ENCODE peak calls at places on chromosomes 4 and X, in seven cellular contexts. M is cardiac muscle cell, T is spleen, G is fibroblast of lung, O is esophagus squamous epithelium, Q is body of pancreas, C is aorta. A is an unnamed sample. For H3K36me3 and H3K4me1, the result is how much of the 10 kb centered on the place peaks cover.

GRCh38 chrX:124475358-124475757 is 129.0 kb downstream of the SH2D1A start:
- DNase-seq in M (no peak), T (no peak), G (no peak), O (no peak), Q (no peak), C (no peak), A (no peak)

GRCh38 chr4:37365888-37366287 is 121.3 kb downstream of the NWD2 start:
- DNase-seq in M (no peak), T (no peak), G (peak), O (no peak), Q (no peak), C (no peak), A (no peak)

GRCh38 chr4:128737098-128737513 is 72.4 kb upstream of the JADE1 start:
- DNase-seq in M (no peak), T (no peak), G (no peak), O (no peak), Q (peak), C (no peak), A (peak)

GRCh38 chrX:34778961-34779360 is 121.9 kb upstream of the TMEM47 start:
- DNase-seq in M (no peak), T (no peak), G (peak), O (no peak), Q (no peak), C (no peak), A (no peak)

GRCh38 chr4:168475745-168476144 is 4.5 kb downstream of the DDX60L start:
- DNase-seq in M (peak), T (no peak), G (peak), O (no peak), Q (no peak), C (no peak), A (no peak)

GRCh38 chr4:153728660-153729059 is 31.2 kb downstream of the RNF175 start:
- DNase-seq in M (no peak), T (no peak), G (no peak), O (no peak), Q (no peak), C (no peak), A (no peak)

GRCh38 chrX:147803948-147804347 is 107.8 kb upstream of the FMR1 start:
- DNase-seq in M (peak), T (no peak), G (no peak), O (no peak), Q (no peak), C (no peak), A (peak)

GRCh38 chrX:350534-351321 is 32.1 kb upstream of the GTPBP6 start:
- DNase-seq in M (no peak), T (peak), G (no peak), O (no peak), Q (no peak), C (peak), A (no peak)

GRCh38 chrX:35919536-35920309 is at the start of gene CFAP47:
- DNase-seq in M (peak), T (peak), G (no peak), O (no peak), Q (peak), C (no peak), A (peak)

GRCh38 chr4:140252144-140252741 is 98.3 kb upstream of the MAML3 start:
- DNase-seq in M (no peak), T (no peak), G (no peak), O (no peak), Q (peak), C (no peak), A (peak)

GRCh38 chr4:158714937-158715336 is 8.3 kb downstream of the PPID start:
- DNase-seq in M (no peak), T (no peak), G (no peak), O (no peak), Q (no peak), C (no peak), A (no peak)
- H3K36me3 ChIP-seq in M (half or more), T (half or more), G (under half), O (under half), Q (under half), C (under half), A (under half)

GRCh38 chr4:5366421-5366820 is 315.1 kb downstream of the STK32B start:
- DNase-seq in M (no peak), T (no peak), G (peak), O (no peak), Q (no peak), C (no peak), A (no peak)
- H3K4me1 ChIP-seq in M (under half), T (under half), G (under half), O (under half), Q (under half), C (under half), A (under half)

GRCh38 chr4:175412161-175412560 is 399.9 kb downstream of the GPM6A start:
- DNase-seq in M (no peak), T (no peak), G (peak), O (no peak), Q (no peak), C (no peak), A (no peak)
- H3K27ac ChIP-seq in M (no peak), T (no peak), G (no peak), O (no peak), Q (no peak), C (no peak), A (no peak)

GRCh38 chr4:119506761-119507160 is 121.8 kb downstream of the PDE5A start:
- DNase-seq in M (no peak), T (no peak), G (no peak), O (no peak), Q (no peak), C (no peak), A (no peak)

GRCh38 chr4:119508281-119508680 is 120.3 kb downstream of the PDE5A start:
- DNase-seq in M (no peak), T (no peak), G (peak), O (no peak), Q (no peak), C (no peak), A (no peak)

GRCh38 chr4:119501740-119502139 is 126.9 kb downstream of the PDE5A start:
- DNase-seq in M (no peak), T (no peak), G (no peak), O (no peak), Q (no peak), C (no peak), A (no peak)

DNA sequence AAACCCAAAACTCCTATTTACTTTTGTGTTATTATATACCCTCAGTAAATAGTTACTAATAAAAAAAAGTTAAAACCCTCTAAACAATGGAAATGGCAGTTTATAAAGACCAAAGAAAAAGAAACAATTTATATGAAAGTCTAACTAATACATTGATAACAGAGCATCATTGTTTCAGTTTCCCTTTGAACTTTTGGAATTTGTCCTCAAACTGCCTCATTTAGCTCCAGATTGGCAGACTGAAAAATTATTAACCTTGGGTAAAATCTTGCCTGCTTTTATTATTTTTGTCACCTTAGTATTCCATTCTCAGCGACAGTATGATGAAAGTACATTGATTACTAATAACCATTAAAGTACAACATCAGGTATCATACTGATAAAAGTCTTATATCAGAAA is 124.0 kb downstream of the PDE5A start:
- DNase-seq in M (no peak), T (no peak), G (no peak), O (no peak), Q (no peak), C (no peak), A (peak)
- H3K36me3 ChIP-seq in M (under half), T (under half), G (under half), O (under half), Q (under half), C (under half), A (under half)

DNA sequence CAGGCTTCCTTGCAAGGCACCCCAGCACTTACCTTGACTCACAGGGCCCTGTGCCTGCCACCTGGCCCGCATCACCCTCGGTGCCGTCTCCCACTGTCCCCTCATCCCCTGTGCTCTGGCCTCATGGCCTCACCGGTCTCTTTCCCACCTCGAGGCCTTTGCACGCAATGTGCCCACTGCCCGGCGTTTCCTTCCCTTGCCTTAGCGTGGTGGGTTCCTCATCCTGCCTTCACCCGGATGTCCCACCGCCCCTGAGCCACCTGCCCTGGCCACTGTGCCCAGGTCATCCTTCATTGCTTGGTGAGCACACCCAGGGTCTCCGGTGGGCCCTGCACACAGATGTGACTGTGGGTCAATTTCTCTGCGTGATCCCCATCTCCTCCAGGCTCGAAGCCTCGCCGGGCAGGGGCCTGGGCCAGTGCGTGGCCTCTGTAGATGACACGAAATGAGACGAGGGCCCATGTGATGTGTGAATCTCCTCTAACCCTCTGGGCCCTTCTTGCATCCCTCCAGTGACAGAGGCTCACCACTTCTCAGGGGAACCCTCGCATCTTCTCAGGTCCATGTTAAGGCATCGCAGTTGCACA is 4.6 kb downstream of the HTRA3 start:
- DNase-seq in M (no peak), T (no peak), G (no peak), O (no peak), Q (no peak), C (no peak), A (no peak)
- H3K4me1 ChIP-seq in M (under half), T (half or more), G (under half), O (under half), Q (under half), C (under half), A (under half)

GRCh38 chr4:105399535-105400161 is 74.2 kb downstream of the PPA2 start:
- DNase-seq in M (no peak), T (no peak), G (peak), O (no peak), Q (no peak), C (no peak), A (no peak)
- H3K27ac ChIP-seq in M (no peak), T (no peak), G (peak), O (no peak), Q (no peak), C (no peak), A (no peak)

GRCh38 chrX:49977319-49978090 is 55.1 kb downstream of the CLCN5 start:
- DNase-seq in M (no peak), T (no peak), G (no peak), O (no peak), Q (no peak), C (no peak), A (no peak)
- H3K36me3 ChIP-seq in M (under half), T (under half), G (under half), O (under half), Q (under half), C (under half), A (under half)

GRCh38 chr4:86450189-86450588 is 90.3 kb upstream of the MAPK10 start:
- DNase-seq in M (no peak), T (no peak), G (no peak), O (no peak), Q (no peak), C (no peak), A (no peak)
- H3K4me1 ChIP-seq in M (under half), T (under half), G (under half), O (under half), Q (under half), C (under half), A (under half)

GRCh38 chr4:82543131-82543530 is 18.7 kb downstream of the TMEM150C start:
- DNase-seq in M (no peak), T (no peak), G (no peak), O (no peak), Q (no peak), C (no peak), A (no peak)

GRCh38 chr4:82542642-82543041 is 19.1 kb downstream of the TMEM150C start:
- DNase-seq in M (no peak), T (no peak), G (no peak), O (no peak), Q (no peak), C (no peak), A (peak)
- H3K27ac ChIP-seq in M (no peak), T (no peak), G (no peak), O (no peak), Q (no peak), C (no peak), A (no peak)